ENCODE peak calls at places on chromosomes 4 and X, in four cellular contexts. A is psoas muscle, Y is aorta, B is transverse colon. V is an unnamed sample.

GRCh38 chrX:20414066-20414465 is 147.4 kb upstream of the RPS6KA3 start:
- DNase-seq in Y (no peak), B (no peak), A (no peak), V (no peak)

GRCh38 chr4:184263910-184264732 is 46.4 kb upstream of the ENPP6 start:
- DNase-seq in Y (peak; percentile 98), A (peak; percentile 95), B (peak; percentile 96), V (peak; percentile 91)

GRCh38 chrX:97685753-97686152 is 802.0 kb downstream of the RPA4 start:
- DNase-seq in A (no peak), Y (no peak), B (no peak), V (peak; percentile 49)

GRCh38 chr4:108270466-108271450 is 102.0 kb upstream of the LEF1 start:
- DNase-seq in B (no peak), A (no peak), Y (no peak), V (peak; percentile 82)

GRCh38 chrX:114344756-114345155 is 239.1 kb upstream of the HTR2C start:
- DNase-seq in A (no peak), B (no peak), Y (no peak), V (peak; percentile 28)

GRCh38 chr4:182711211-182711610 is 206.0 kb downstream of the DCTD start:
- DNase-seq in A (no peak), Y (no peak), B (no peak), V (no peak)

GRCh38 chr4:108972613-108973283 is 209.9 kb upstream of the ETNPPL start:
- DNase-seq in Y (no peak), B (no peak), A (no peak), V (no peak)

GRCh38 chr4:83981156-83981555 is 445.2 kb downstream of the GPAT3 start:
- DNase-seq in B (no peak), A (no peak), Y (no peak), V (no peak)

GRCh38 chrX:46140272-46140671 is 404.9 kb downstream of the ZNF674 start:
- DNase-seq in B (no peak), Y (no peak), A (no peak), V (peak; percentile 60)

GRCh38 chrX:9466115-9466495 is 1.2 kb downstream of the TBL1X start:
- DNase-seq in B (peak; percentile 51), A (peak; percentile 70), Y (peak; percentile 87), V (peak; percentile 13)

GRCh38 chr4:129747756-129748155 is 651.8 kb downstream of the C4orf33 start:
- DNase-seq in B (no peak), A (no peak), Y (no peak), V (peak; percentile 66)

GRCh38 chr4:48841045-48841827 is 10.3 kb downstream of the OCIAD1 start:
- DNase-seq in Y (no peak), B (no peak), A (no peak), V (no peak)

GRCh38 chr4:172819353-172819752 is 349.3 kb upstream of the GALNT7 start:
- DNase-seq in Y (no peak), A (no peak), B (no peak), V (peak; percentile 10)

GRCh38 chr4:108651068-108651794 is 832 bp downstream of the OSTC start:
- DNase-seq in A (no peak), B (no peak), Y (no peak), V (peak; percentile 60)

GRCh38 chrX:134244043-134244442 is 7.1 kb downstream of the CCDC160 start:
- DNase-seq in Y (no peak), A (no peak), B (no peak), V (peak; percentile 66)

GRCh38 chrX:41137589-41137988 is 52.3 kb downstream of the USP9X start:
- DNase-seq in B (no peak), Y (no peak), A (no peak), V (no peak)

GRCh38 chr4:107120661-107121060 is 84.5 kb upstream of the DKK2 start:
- DNase-seq in B (no peak), A (no peak), Y (no peak), V (no peak)

GRCh38 chr4:115986573-115986972 is 873.2 kb upstream of the NDST4 start:
- DNase-seq in Y (no peak), B (no peak), A (no peak), V (no peak)

GRCh38 chr4:40316333-40316781 is 18.8 kb upstream of the CHRNA9 start:
- DNase-seq in B (no peak), Y (no peak), A (no peak), V (peak; percentile 90)

GRCh38 chr4:131344761-131345160 is 1804.3 kb upstream of the PCDH10 start:
- DNase-seq in B (no peak), Y (no peak), A (no peak), V (no peak)

GRCh38 chrX:87663421-87663820 is 145.8 kb downstream of the KLHL4 start:
- DNase-seq in Y (no peak), B (no peak), A (no peak), V (peak; percentile 3)

GRCh38 chrX:109830704-109831206 is 97.7 kb upstream of the ACSL4 start:
- DNase-seq in Y (no peak), B (no peak), A (no peak), V (no peak)

GRCh38 chrX:101415180-101416130 is 7.4 kb downstream of the HNRNPH2 start:
- DNase-seq in Y (no peak), B (no peak), A (no peak), V (peak; percentile 73)

GRCh38 chr4:6011686-6012085 is 6.5 kb downstream of the C4orf50 start:
- DNase-seq in A (no peak), Y (no peak), B (no peak), V (no peak)

GRCh38 chrX:105876658-105877057 is 54.3 kb downstream of the NRK start:
- DNase-seq in B (no peak), Y (no peak), A (no peak), V (peak; percentile 39)

GRCh38 chr4:174764105-174764729 is 64.8 kb downstream of the GLRA3 start:
- DNase-seq in B (no peak), Y (no peak), A (no peak), V (peak; percentile 59)

GRCh38 chr4:38673109-38673978 is 9.3 kb downstream of the KLF3 start:
- DNase-seq in B (peak; percentile 93), Y (peak; percentile 80), A (peak; percentile 68), V (peak; percentile 91)

GRCh38 chr4:38670939-38671593 is 7.1 kb downstream of the KLF3 start:
- DNase-seq in Y (no peak), B (peak; percentile 51), A (no peak), V (no peak)

GRCh38 chr4:38671594-38671943 is 7.6 kb downstream of the KLF3 start:
- DNase-seq in B (no peak), A (no peak), Y (no peak), V (no peak)

GRCh38 chr4:38674206-38675144 is 10.5 kb downstream of the KLF3 start:
- DNase-seq in B (no peak), A (no peak), Y (no peak), V (peak; percentile 48)

GRCh38 chr4:38672247-38673071 is 8.5 kb downstream of the KLF3 start:
- DNase-seq in B (no peak), Y (no peak), A (no peak), V (no peak)
- H3K4me3 ChIP-seq in B (no peak overlapping the region), Y (no peak overlapping the region), A (peak overlapping the region; percentile 5), V (peak overlapping the region; percentile 21)

DNA sequence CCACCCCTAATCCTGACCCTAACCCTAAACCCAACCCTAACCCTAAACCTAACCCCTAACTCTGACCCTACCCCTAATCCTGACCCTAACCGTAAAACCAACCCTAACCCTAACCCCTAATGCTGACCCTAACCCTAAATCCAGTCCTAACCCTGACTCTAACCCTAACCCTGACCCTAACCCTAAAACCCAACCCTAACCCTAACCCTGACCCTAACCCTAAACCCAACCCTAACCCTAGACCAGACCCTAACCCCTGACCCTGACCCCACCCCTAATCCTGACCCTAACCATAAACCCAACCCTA is 708 bp upstream of the PCGF3 start:
- DNase-seq in B (no peak), A (no peak), Y (no peak), V (no peak)
- H3K4me3 ChIP-seq in B (peak overlapping the region; percentile 96), A (peak overlapping the region; percentile 92), Y (no peak overlapping the region), V (peak overlapping the region; percentile 44)

GRCh38 chr4:10020871-10021676 is at the start of gene SLC2A9:
- DNase-seq in A (peak; percentile 63), B (peak; percentile 33), Y (peak; percentile 75), V (peak; percentile 91)
- H3K4me3 ChIP-seq in A (peak within 1 kb of the TSS; percentile 4), B (no peak within 1 kb of the TSS), Y (no peak within 1 kb of the TSS), V (peak within 1 kb of the TSS; percentile 44)

GRCh38 chr4:104294811-104295210 is 199.9 kb downstream of the CXXC4 start:
- DNase-seq in Y (no peak), A (no peak), B (no peak), V (peak; percentile 35)
- H3K4me3 ChIP-seq in Y (no peak overlapping the region), A (no peak overlapping the region), B (no peak overlapping the region), V (no peak overlapping the region)

DNA sequence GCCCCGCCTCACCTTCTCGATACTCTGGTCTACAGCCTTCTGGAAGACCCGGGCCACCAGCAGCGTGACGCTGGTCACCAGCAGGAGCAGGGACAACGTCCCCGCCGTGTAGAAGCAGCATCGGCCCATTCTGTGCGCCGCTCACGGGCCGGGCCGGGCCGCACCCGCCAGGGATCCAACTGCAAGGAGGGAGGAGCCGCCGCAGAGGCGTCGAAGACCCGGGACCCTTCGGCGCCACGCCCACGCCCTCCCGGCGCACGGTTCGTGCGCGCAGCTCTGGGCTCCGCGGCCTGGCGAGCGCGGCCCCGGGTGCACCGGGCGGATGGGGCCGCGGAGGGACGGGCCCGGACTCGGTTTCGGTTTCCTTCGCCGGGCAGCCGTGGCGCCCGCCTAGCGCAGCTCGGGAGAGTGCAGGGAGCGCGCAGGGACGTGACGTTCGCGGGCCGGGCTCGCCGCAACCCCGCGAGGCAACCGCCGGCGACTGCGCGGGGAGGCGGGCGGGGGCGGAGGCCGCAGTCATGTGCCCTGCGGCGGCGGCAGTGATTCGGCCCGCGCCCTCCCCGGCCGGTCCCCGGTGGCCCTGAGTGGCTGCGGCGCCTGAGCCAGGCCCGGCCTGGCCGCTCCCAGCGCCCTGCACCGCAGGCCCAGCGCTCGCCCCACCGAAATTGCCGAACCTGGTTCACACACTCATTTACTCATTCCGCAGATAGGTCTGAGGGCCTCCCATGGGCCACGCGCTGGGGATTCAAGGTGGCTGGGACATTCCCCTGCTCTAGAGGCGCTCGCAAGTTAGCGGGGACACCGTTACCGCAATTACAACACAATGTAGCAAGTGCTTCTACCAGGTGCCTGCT is at the start of gene SCARB2:
- DNase-seq in A (peak; percentile 94), Y (peak; percentile 96), B (peak; percentile 91), V (peak; percentile 88)
- H3K4me3 ChIP-seq in A (peak within 1 kb of the TSS; percentile 95), Y (peak within 1 kb of the TSS; percentile 38), B (peak within 1 kb of the TSS; percentile 73), V (peak within 1 kb of the TSS; percentile 79)

GRCh38 chrX:10828640-10829039 is 208.3 kb upstream of the MID1 start:
- DNase-seq in A (no peak), Y (no peak), B (peak; percentile 9), V (no peak)

GRCh38 chrX:10832103-10832502 is 211.7 kb upstream of the MID1 start:
- DNase-seq in A (no peak), B (no peak), Y (no peak), V (no peak)

GRCh38 chrX:10833299-10834169 is 213.1 kb upstream of the MID1 start:
- DNase-seq in Y (peak; percentile 78), B (peak; percentile 70), A (no peak), V (peak; percentile 75)
- H3K4me3 ChIP-seq in Y (peak overlapping the region; percentile 75), B (peak overlapping the region; percentile 25), A (no peak overlapping the region), V (peak overlapping the region; percentile 44)

GRCh38 chrX:154980330-154981115 is 42.0 kb downstream of the F8 start:
- DNase-seq in Y (peak; percentile 83), A (peak; percentile 68), B (peak; percentile 82), V (peak; percentile 60)
- H3K4me3 ChIP-seq in Y (no peak overlapping the region), A (peak overlapping the region; percentile 53), B (no peak overlapping the region), V (peak overlapping the region; percentile 42)

V was measured in epithelial cell of esophagus.